ENCODE peak calls at places on chromosome 15, in ten cellular contexts. N is choroid plexus epithelial cell, A is heart left ventricle, P is cardiac muscle cell, V is fibroblast of pulmonary artery, M is PC-3, J is OCI-LY7, T is tibial nerve, D is AG04450, S is suprapubic skin. W is an unnamed sample.
A peak's percentile ranks its signal among the peaks of the same experiment; 100 is the strongest.

GRCh38 chr15:31442203-31443090 is 115.8 kb downstream of the KLF13 start:
- DNase-seq in J (peak; percentile 77), M (peak; percentile 2), S (peak; percentile 82), D (peak; percentile 78), N (peak; percentile 93), T (no peak), A (no peak), V (peak; percentile 86), P (no peak), W (peak; percentile 48)

GRCh38 chr15:68618339-68619302 is 39.8 kb downstream of the CORO2B start:
- DNase-seq in M (peak; percentile 17), J (no peak), S (no peak), N (peak; percentile 63), P (no peak), V (peak; percentile 75), T (no peak), D (no peak), A (no peak), W (no peak)

GRCh38 chr15:92909131-92909781 is 9.1 kb downstream of the CHD2 start:
- DNase-seq in S (no peak), T (no peak), J (no peak), P (no peak), N (peak; percentile 69), V (peak; percentile 66), A (no peak), D (no peak), M (no peak), W (no peak)

GRCh38 chr15:93164409-93164808 is 75.4 kb upstream of the RGMA start:
- DNase-seq in D (no peak), A (no peak), P (no peak), T (no peak), M (no peak), V (no peak), N (no peak), J (no peak), S (no peak), W (no peak)

GRCh38 chr15:97995881-97996603 is 35.5 kb downstream of the ARRDC4 start:
- DNase-seq in P (peak; percentile 13), S (no peak), V (no peak), T (no peak), A (no peak), J (peak; percentile 4), M (peak; percentile 45), D (no peak), N (peak; percentile 19), W (no peak)

GRCh38 chr15:100711479-100712130 is 109.2 kb downstream of the ASB7 start:
- DNase-seq in M (no peak), N (no peak), J (no peak), A (no peak), P (peak; percentile 52), D (no peak), S (no peak), V (no peak), T (no peak), W (no peak)

GRCh38 chr15:83998486-83998885 is 237.1 kb upstream of the GOLGA6L4 start:
- DNase-seq in P (no peak), D (no peak), J (no peak), T (no peak), S (no peak), V (no peak), A (no peak), M (peak; percentile 56), N (no peak), W (no peak)

GRCh38 chr15:92681141-92681622 is 25.6 kb upstream of the FAM174B start:
- DNase-seq in V (peak; percentile 92), N (peak; percentile 94), D (peak; percentile 75), S (no peak), A (peak; percentile 34), P (no peak), M (no peak), J (no peak), T (peak; percentile 66), W (peak; percentile 30)

GRCh38 chr15:29819979-29820801 is 2.1 kb downstream of the TJP1 start:
- DNase-seq in N (no peak), A (no peak), M (peak; percentile 14), J (no peak), V (no peak), T (no peak), P (no peak), S (no peak), D (no peak), W (no peak)

GRCh38 chr15:29820802-29821160 is 1.5 kb downstream of the TJP1 start:
- DNase-seq in D (no peak), S (no peak), T (no peak), P (no peak), M (peak; percentile 33), J (no peak), A (no peak), N (no peak), V (no peak), W (no peak)

GRCh38 chr15:29822685-29823459 is 604 bp upstream of the TJP1 start:
- DNase-seq in S (peak; percentile 83), J (no peak), T (no peak), V (peak; percentile 79), M (peak; percentile 67), N (peak; percentile 84), P (peak; percentile 74), A (peak; percentile 68), D (peak; percentile 48), W (no peak)

GRCh38 chr15:29822100-29822684 is at the start of gene TJP1:
- DNase-seq in M (peak; percentile 87), P (peak; percentile 93), V (peak; percentile 74), T (peak; percentile 62), S (peak; percentile 75), N (peak; percentile 85), J (no peak), A (peak; percentile 86), D (peak; percentile 23), W (no peak)

GRCh38 chr15:29821416-29822099 is 710 bp downstream of the TJP1 start:
- DNase-seq in V (peak; percentile 80), T (peak; percentile 49), P (peak; percentile 92), J (no peak), M (peak; percentile 84), D (peak; percentile 49), S (peak; percentile 83), N (peak; percentile 89), A (peak; percentile 83), W (no peak)
- TF ChIP-seq CTCF in V (peak; percentile 32), T (peak; percentile 10), P (peak; percentile 28), J (no peak), M (peak; percentile 16), D (peak; percentile 46), S (no peak), N (peak; percentile 48), A (no peak), W (no peak)

GRCh38 chr15:85164841-85165466 is 183.3 kb downstream of the PDE8A start:
- DNase-seq in N (no peak), P (no peak), V (no peak), A (no peak), S (no peak), J (no peak), T (no peak), M (peak; percentile 26), D (no peak), W (no peak)

GRCh38 chr15:85167568-85167967 is 185.9 kb downstream of the PDE8A start:
- DNase-seq in A (no peak), N (no peak), T (no peak), D (no peak), V (no peak), J (no peak), M (no peak), S (no peak), P (no peak), W (no peak)

GRCh38 chr15:85171736-85172135 is 190.1 kb downstream of the PDE8A start:
- DNase-seq in A (no peak), M (no peak), P (no peak), J (no peak), S (no peak), T (no peak), N (no peak), V (no peak), D (no peak), W (no peak)

GRCh38 chr15:85172846-85173490 is 191.3 kb downstream of the PDE8A start:
- DNase-seq in V (no peak), S (no peak), T (no peak), P (no peak), J (no peak), D (no peak), M (peak; percentile 41), A (no peak), N (no peak), W (no peak)

DNA sequence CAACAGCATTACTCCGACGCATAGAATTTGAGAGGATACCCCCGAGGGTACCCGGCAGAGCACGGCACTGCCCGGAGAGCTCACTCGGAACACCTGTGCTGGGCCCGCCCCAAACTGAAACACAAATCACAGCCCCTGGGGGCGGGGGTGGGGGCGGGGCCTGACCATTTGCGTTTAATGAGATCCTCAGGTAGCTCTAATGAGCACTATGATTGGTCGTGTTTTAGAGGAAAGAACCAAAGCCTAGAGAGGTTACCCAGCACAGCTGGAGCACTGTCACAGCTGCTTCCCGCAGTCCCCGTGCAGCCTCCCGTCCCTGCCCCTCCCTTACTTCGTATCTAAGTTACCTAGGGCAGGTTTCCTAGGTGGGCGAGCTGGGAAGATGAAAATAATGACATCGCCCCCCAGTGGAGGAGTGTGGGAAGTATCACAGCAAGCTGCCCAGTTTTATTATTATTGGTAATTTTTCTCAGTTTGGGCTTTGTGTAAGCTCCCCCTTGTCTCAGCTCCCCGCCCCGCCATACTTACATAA is 187.1 kb downstream of the PDE8A start:
- DNase-seq in V (no peak), J (peak; percentile 47), A (no peak), N (peak; percentile 50), P (peak; percentile 37), M (peak; percentile 77), D (no peak), T (no peak), S (no peak), W (no peak)
- H3K4me3 ChIP-seq in V (peak overlapping the region; percentile 25), J (no peak overlapping the region), A (peak overlapping the region; percentile 13), N (peak overlapping the region; percentile 52), P (peak overlapping the region; percentile 13), M (peak overlapping the region; percentile 65), D (peak overlapping the region; percentile 27), T (no peak overlapping the region), S (peak overlapping the region; percentile 13), W (no peak overlapping the region)

DNA sequence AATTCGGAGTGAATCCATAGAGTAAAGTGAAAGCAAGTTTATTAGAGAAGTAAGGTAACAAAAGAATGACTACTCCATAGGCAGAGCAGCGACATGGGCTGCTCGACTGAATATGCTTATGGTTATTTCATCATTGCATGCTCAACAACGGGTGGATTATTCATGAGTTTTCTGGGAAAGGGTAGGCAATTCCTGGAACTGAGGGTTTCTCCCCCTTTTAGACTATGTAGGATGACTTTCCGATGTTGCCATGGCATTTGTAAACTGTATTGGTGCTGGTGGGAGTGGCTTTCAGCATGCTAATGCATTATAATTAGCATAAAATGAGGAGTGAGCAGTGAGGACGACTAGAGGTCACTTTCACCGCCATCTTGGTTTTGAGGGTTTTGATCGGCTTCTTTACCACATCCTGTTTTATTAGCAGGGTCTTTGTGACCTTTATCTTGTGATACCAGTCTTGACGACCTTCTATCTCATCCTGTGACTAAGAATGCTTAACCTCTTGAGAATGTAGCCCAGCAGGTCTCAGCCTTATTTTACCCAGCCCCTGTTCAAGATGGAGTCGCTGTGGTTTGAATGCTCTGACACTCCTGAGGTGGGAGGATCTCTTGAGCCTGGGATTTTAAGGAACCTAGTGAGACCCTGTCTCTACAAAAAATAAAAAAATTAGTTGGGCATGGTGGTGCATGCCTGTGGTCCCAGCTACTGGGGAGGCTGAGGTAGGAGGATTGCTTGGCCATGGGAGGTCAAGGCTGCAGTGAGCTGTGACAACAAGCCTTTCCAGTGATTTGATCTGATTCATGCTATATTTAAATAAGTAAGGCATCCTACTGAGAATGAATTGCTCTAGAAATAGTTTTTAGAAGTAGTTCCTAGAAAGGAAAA is 9.5 kb upstream of the CEMIP start:
- DNase-seq in D (no peak), T (no peak), S (no peak), V (no peak), M (no peak), P (no peak), N (no peak), J (no peak), A (no peak), W (no peak)
- TF ChIP-seq CTCF in D (no peak), T (no peak), S (no peak), V (no peak), M (no peak), P (no peak), N (no peak), J (no peak), A (no peak), W (no peak)

GRCh38 chr15:43516801-43517353 is 531 bp upstream of the MAP1A start:
- DNase-seq in J (no peak), S (no peak), V (peak; percentile 33), T (no peak), M (no peak), N (peak; percentile 73), A (no peak), D (no peak), P (peak; percentile 31), W (no peak)
- H3K4me3 ChIP-seq in J (peak overlapping the region; percentile 69), S (peak overlapping the region; percentile 45), V (peak overlapping the region; percentile 59), T (peak overlapping the region; percentile 53), M (no peak overlapping the region), N (peak overlapping the region; percentile 83), A (peak overlapping the region; percentile 55), D (peak overlapping the region; percentile 98), P (peak overlapping the region; percentile 50), W (peak overlapping the region; percentile 46)